ENCODE peak calls at places on chromosomes 7 and 10, in four cellular contexts. K is K562, X is WTC11, I is HepG2. N is an unnamed sample.
A peak's percentile ranks its signal among the peaks of the same experiment; 100 is the strongest.

GRCh38 chr7:7772385-7772784 is 54.0 kb upstream of the RPA3 start:
- DNase-seq in K (no peak), X (no peak), I (no peak), N (no peak)

GRCh38 chr10:48363617-48364355 is 57.3 kb downstream of the MAPK8 start:
- DNase-seq in K (peak; percentile 54), X (no peak), I (peak; percentile 70), N (peak; percentile 28)

GRCh38 chr7:112308974-112309373 is 102.5 kb downstream of the ZNF277 start:
- DNase-seq in K (no peak), X (no peak), I (no peak), N (no peak)

GRCh38 chr7:126426652-126427051 is 826.1 kb downstream of the GRM8 start:
- DNase-seq in K (no peak), X (no peak), I (no peak), N (no peak)

GRCh38 chr7:43649755-43650274 is 66.9 kb downstream of the STK17A start:
- DNase-seq in K (no peak), X (no peak), I (no peak), N (no peak)

GRCh38 chr7:44912775-44913347 is 27.5 kb upstream of the PURB start:
- DNase-seq in K (no peak), X (no peak), I (peak; percentile 20), N (no peak)

GRCh38 chr7:45592230-45592991 is 18.2 kb downstream of the ADCY1 start:
- DNase-seq in K (no peak), X (no peak), I (no peak), N (no peak)

GRCh38 chr7:119377-120163 is 72.8 kb upstream of the FAM20C start:
- DNase-seq in K (no peak), X (no peak), I (no peak), N (no peak)

GRCh38 chr7:77388055-77388454 is 28.1 kb downstream of the GSAP start:
- DNase-seq in K (no peak), X (no peak), I (peak; percentile 64), N (no peak)

GRCh38 chr7:6268909-6269306 is 3.5 kb downstream of the CYTH3 start:
- DNase-seq in K (no peak), X (peak; percentile 33), I (no peak), N (no peak)

GRCh38 chr7:45328397-45329080 is 170.9 kb downstream of the RAMP3 start:
- DNase-seq in K (no peak), X (no peak), I (no peak), N (no peak)

GRCh38 chr10:43316988-43317387 is 50.1 kb upstream of the RASGEF1A start:
- DNase-seq in K (peak; percentile 16), X (no peak), I (no peak), N (no peak)

GRCh38 chr10:61974611-61975010 is 73.1 kb downstream of the ARID5B start:
- DNase-seq in K (peak; percentile 25), X (no peak), I (no peak), N (no peak)

GRCh38 chr10:71081229-71081560 is 131.2 kb upstream of the UNC5B start:
- DNase-seq in K (no peak), X (peak; percentile 4), I (no peak), N (no peak)

GRCh38 chr7:46322937-46323336 is 401.9 kb upstream of the IGFBP3 start:
- DNase-seq in K (no peak), X (no peak), I (no peak), N (no peak)

GRCh38 chr10:95268438-95268837 is 22.4 kb downstream of the PDLIM1 start:
- DNase-seq in K (no peak), X (no peak), I (no peak), N (no peak)

DNA sequence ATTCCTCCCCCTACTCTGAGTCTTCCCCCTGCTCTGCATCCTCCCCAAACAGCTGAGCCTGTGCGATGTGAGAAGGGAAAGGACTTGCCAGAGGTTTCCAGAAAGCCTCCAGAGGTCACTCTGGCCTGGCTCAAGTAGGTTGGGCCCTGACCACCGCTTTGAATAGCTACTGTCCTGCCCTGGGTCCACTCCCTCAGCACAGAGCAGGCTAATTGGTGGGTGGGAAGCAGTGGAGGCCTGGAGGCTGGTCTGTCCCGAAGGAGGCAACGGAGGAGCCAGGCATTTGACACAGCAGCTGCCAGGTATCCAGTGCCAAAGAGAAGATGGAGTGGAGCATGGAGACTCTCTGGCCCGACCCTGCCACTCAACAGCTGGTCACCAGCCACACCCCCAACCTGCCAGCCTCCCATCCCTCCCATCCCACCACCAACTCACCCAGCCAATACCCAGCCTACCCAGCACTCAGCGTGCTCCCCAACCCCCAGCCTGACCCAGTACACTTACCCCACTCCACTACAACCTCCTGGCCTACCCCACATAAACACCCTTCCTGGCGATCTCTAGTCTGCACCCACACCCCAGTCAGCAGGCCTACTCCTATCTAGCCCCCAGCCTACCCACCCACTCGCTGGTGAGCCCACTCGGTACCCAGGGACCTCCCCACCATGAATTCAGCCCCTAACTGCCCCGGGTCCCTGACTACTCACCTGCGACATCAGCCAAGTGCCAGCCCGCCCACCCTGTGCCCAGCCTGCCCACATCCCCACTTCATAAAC is 64.7 kb upstream of the COL13A1 start:
- DNase-seq in K (no peak), X (no peak), I (no peak), N (no peak)
- TF ChIP-seq NR3C1 in K (no peak), X (no peak), I (no peak), N (no peak)

DNA sequence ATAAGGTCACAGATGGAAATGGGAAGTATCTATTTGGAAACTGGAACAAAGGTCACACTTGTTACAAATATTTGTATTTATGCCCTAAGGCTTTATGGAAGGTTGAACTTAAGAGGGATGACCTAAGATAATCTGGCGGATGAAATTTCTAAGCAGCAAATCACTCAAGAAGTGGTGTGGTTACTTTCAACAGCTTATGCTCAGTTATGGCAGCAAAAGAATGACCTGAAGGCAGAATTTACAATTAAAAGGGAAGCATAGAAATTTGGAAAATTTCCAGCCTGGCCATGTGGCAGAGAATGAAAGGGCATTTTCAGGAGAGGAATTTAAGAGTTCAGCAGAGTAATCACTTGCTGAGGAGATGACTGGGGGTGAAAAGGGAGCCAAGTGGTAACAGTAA is 95.8 kb upstream of the TNS3 start:
- DNase-seq in K (no peak), X (no peak), I (no peak), N (no peak)
- TF ChIP-seq JUN in K (no peak), X (no peak), I (no peak), N (no peak)

DNA sequence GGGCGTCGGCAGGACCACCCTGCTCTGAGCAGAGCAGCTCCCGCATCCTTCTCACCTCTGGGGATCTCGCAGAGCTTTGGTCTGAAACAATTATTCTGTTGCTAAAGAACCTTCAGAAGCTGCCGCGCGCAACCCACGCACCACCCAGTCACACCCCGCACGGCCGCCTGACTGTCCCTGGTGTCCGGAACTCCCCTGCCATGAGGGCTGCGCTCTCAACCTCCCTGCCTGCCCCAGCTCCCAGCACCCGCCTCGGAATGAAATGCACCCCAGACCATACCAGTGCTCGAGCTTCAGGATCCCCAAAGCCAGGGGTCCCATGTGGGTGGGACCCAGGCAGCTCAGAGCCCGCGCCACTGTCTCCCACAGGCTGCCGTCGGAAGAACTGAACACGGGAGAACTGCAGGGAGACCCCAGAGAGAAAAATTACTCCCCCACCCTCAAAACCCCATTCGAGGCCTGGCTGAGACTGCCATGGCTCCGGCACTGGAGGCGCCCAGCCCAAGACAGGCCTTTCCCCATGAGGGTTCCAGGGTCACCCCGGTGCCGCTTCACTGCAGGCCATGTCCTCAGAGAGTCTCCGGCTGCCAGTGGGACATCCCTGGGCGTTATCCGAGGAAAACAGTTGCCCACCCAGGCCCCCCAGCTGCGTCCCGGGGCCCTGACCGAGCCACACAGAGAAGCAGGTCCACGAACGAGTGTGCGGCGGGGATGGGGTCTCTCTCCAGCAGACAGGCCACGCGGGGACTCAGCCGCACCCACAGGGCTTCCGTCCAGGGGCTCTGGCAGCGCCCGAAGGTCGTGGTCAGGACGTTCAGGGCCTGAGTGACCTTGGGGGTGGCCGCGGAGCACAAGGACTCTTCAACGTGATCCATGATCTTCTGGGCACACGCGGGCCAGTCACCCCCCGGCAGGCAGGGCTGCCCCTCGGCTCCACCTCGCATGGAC is 12.1 kb downstream of the BRAT1 start:
- DNase-seq in K (no peak), X (no peak), I (no peak), N (no peak)
- TF ChIP-seq MAX in K (no peak), X (no peak), I (no peak), N (no peak)

DNA sequence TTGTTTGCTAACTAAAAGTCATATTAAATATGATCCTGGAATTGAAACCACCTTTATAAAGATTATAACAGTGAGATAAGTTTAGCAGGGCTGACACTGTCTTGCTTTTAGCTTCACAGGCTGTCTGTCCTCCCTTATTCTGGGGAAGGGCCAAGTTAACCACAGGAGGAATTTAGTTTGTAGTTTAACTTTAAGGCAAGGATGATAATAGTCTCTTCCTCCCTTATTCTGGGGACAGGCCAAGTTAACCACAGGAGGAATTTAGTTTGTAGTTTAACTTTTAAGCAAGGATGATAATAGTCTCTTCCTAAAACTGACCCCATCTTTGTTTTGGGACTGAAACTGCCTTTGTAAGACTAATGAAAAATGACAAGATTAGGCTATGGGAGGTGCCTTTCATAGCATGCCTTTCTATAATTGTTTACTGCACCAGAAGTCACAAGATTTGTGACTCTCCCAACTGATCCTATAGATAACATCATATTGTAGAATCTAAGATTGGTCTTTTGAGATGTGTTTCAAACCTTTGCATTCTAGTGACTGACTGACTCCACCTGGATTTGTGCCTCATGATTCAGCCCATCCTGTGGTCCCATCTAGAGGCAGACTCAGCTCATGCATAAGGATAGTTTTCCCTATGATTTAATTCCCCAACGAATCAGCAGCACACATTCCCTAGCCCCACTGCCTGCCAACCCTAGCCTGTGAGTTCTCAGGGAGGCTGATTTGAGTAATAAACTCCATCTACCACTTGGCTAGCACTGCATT is 212.0 kb downstream of the MAGI2 start:
- DNase-seq in K (no peak), X (no peak), I (no peak), N (no peak)
- TF ChIP-seq NR3C1 in K (no peak), X (no peak), I (no peak), N (no peak)

GRCh38 chr7:124724079-124724478 is 41.5 kb downstream of the GPR37 start:
- DNase-seq in K (no peak), X (no peak), I (no peak), N (no peak)

GRCh38 chr7:124722292-124722691 is 43.3 kb downstream of the GPR37 start:
- DNase-seq in K (no peak), X (no peak), I (no peak), N (no peak)

GRCh38 chr7:124724516-124725192 is 40.9 kb downstream of the GPR37 start:
- DNase-seq in K (no peak), X (no peak), I (peak; percentile 50), N (no peak)

GRCh38 chr7:124720195-124720594 is 45.4 kb downstream of the GPR37 start:
- DNase-seq in K (no peak), X (no peak), I (peak; percentile 40), N (no peak)

GRCh38 chr7:124723012-124723411 is 42.6 kb downstream of the GPR37 start:
- DNase-seq in K (no peak), X (no peak), I (peak; percentile 16), N (peak; percentile 18)
- TF ChIP-seq JUN in K (no peak), X (no peak), I (no peak), N (no peak)

GRCh38 chr7:139502226-139502625 is 18.8 kb upstream of the KLRG2 start:
- DNase-seq in K (no peak), X (no peak), I (no peak), N (no peak)

GRCh38 chr7:139509535-139509934 is 13.9 kb upstream of the CLEC2L start:
- DNase-seq in K (no peak), X (no peak), I (no peak), N (no peak)

GRCh38 chr7:139500770-139501138 is 17.3 kb upstream of the KLRG2 start:
- DNase-seq in K (no peak), X (no peak), I (no peak), N (no peak)

GRCh38 chr7:139505563-139505962 is 17.9 kb upstream of the CLEC2L start:
- DNase-seq in K (peak; percentile 75), X (peak; percentile 82), I (peak; percentile 10), N (peak; percentile 44)
- TF ChIP-seq MAX in K (no peak), X (no peak), I (no peak), N (no peak)